ENCODE peak calls at places on chromosomes 1 and 21, in nine cellular contexts. C is A549, X is ascending aorta, Y is testis, R is body of pancreas, W is heart right ventricle, G is A673, E is stomach, P is right lobe of liver. U is an unnamed sample. For H3K9me3, the result is how much of the 10 kb centered on the place peaks cover.

GRCh38 chr1:156623946-156624813 is 5.0 kb downstream of the HAPLN2 start:
- DNase-seq in R (peak), X (no peak), C (peak), W (peak), Y (peak), P (no peak), G (peak), E (peak), U (no peak)

GRCh38 chr1:53068314-53069084 is 6.5 kb downstream of the PODN start:
- DNase-seq in P (no peak), W (no peak), C (no peak), Y (no peak), R (no peak), E (peak), X (no peak), G (no peak), U (no peak)

GRCh38 chr1:15260418-15261154 is 13.6 kb downstream of the FHAD1 start:
- DNase-seq in W (no peak), X (no peak), C (no peak), Y (peak), G (no peak), E (no peak), P (no peak), R (peak), U (no peak)

GRCh38 chr1:8560611-8561544 is 243.0 kb downstream of the SLC45A1 start:
- DNase-seq in C (peak), G (peak), R (peak), Y (peak), P (no peak), W (no peak), E (no peak), X (no peak), U (no peak)

GRCh38 chr1:34929853-34930701 is 627 bp upstream of the DLGAP3 start:
- DNase-seq in E (no peak), W (no peak), C (no peak), G (no peak), R (no peak), Y (no peak), X (no peak), P (no peak), U (no peak)

GRCh38 chr1:1434131-1434811 is 1.2 kb upstream of the VWA1 start:
- DNase-seq in Y (peak), P (no peak), G (no peak), X (no peak), C (no peak), R (peak), W (peak), E (peak), U (no peak)

GRCh38 chr1:91913018-91913417 is 27.1 kb upstream of the TGFBR3 start:
- DNase-seq in Y (no peak), X (no peak), W (no peak), P (no peak), E (no peak), C (no peak), R (no peak), G (no peak), U (no peak)

GRCh38 chr1:229641306-229641705 is 15.3 kb downstream of the URB2 start:
- DNase-seq in C (no peak), W (no peak), P (no peak), R (no peak), E (no peak), G (no peak), Y (no peak), X (no peak), U (no peak)

GRCh38 chr1:63698001-63698838 is 75.6 kb upstream of the ROR1 start:
- DNase-seq in C (peak), E (peak), W (peak), X (peak), R (peak), G (no peak), Y (no peak), P (no peak), U (no peak)

GRCh38 chr1:207711285-207711684 is 40.6 kb upstream of the CD46 start:
- DNase-seq in C (peak), G (peak), P (no peak), Y (no peak), R (peak), E (no peak), W (no peak), X (no peak), U (no peak)
- TF ChIP-seq CTCF in C (no peak), G (peak), P (no peak), Y (no peak), R (no peak), E (no peak), W (no peak), X (no peak), U (no peak)

GRCh38 chr21:46051379-46051770 is 46.5 kb upstream of the COL6A2 start:
- DNase-seq in P (no peak), Y (no peak), E (no peak), R (no peak), G (no peak), W (no peak), C (no peak), X (no peak), U (no peak)

GRCh38 chr21:46054447-46054846 is 43.5 kb upstream of the COL6A2 start:
- DNase-seq in Y (peak), C (no peak), P (peak), G (no peak), R (no peak), E (no peak), W (no peak), X (no peak), U (no peak)

GRCh38 chr21:46054031-46054430 is 43.9 kb upstream of the COL6A2 start:
- DNase-seq in P (no peak), Y (peak), W (no peak), R (no peak), C (no peak), G (no peak), E (no peak), X (no peak), U (no peak)

GRCh38 chr21:46051821-46052675 is 45.9 kb upstream of the COL6A2 start:
- DNase-seq in R (no peak), X (no peak), C (no peak), Y (no peak), P (peak), G (no peak), W (no peak), E (no peak), U (no peak)

GRCh38 chr21:46052703-46053651 is 44.9 kb upstream of the COL6A2 start:
- DNase-seq in X (no peak), G (no peak), P (peak), Y (peak), W (no peak), E (no peak), R (no peak), C (no peak), U (no peak)
- H3K4me3 ChIP-seq in X (no peak), G (no peak), P (no peak), Y (no peak), W (no peak), E (no peak), R (no peak), C (no peak), U (no peak)

GRCh38 chr1:39614488-39614887 is 25.0 kb downstream of the HEYL start:
- DNase-seq in C (no peak), R (no peak), G (no peak), P (no peak), E (no peak), X (no peak), W (no peak), Y (no peak), U (no peak)
- H3K9me3 ChIP-seq in C (under half), R (under half), G (under half), P (under half), E (under half), X (under half), W (under half), Y (under half), U (under half)

GRCh38 chr1:40817791-40818263 is 34.2 kb downstream of the KCNQ4 start:
- DNase-seq in X (no peak), P (no peak), W (no peak), E (no peak), G (no peak), Y (no peak), R (no peak), C (no peak), U (no peak)

GRCh38 chr1:40819101-40819500 is 35.5 kb downstream of the KCNQ4 start:
- DNase-seq in W (no peak), X (no peak), R (no peak), G (no peak), Y (no peak), C (no peak), E (no peak), P (no peak), U (no peak)

GRCh38 chr1:40818264-40818961 is 34.8 kb downstream of the KCNQ4 start:
- DNase-seq in E (peak), R (peak), W (peak), X (no peak), P (peak), C (no peak), G (peak), Y (peak), U (no peak)

GRCh38 chr1:40820911-40821693 is 37.5 kb downstream of the KCNQ4 start:
- DNase-seq in E (no peak), X (no peak), R (peak), Y (no peak), C (no peak), P (no peak), G (no peak), W (no peak), U (no peak)

GRCh38 chr1:40820251-40820797 is 36.7 kb downstream of the KCNQ4 start:
- DNase-seq in X (no peak), W (no peak), E (no peak), G (no peak), Y (no peak), P (peak), R (no peak), C (no peak), U (no peak)
- TF ChIP-seq CTCF in X (no peak), W (no peak), E (no peak), G (no peak), Y (no peak), P (no peak), R (no peak), C (no peak), U (no peak)